ENCODE peak calls at places on chromosomes 4 and X, in five cellular contexts. C is HepG2, M is K562, P is H1, R is GM12878. O is an unnamed sample.
A peak's percentile ranks its signal among the peaks of the same experiment; 100 is the strongest.

GRCh38 chrX:68945603-68946228 is 116.9 kb downstream of the EFNB1 start:
- DNase-seq in C (no peak), R (no peak), M (peak; percentile 34), P (no peak), O (no peak)

GRCh38 chr4:73998040-73999011 is at the start of gene CXCL5:
- DNase-seq in C (no peak), M (no peak), P (peak; percentile 67), R (no peak), O (no peak)

GRCh38 chrX:69179380-69179911 is 14.2 kb upstream of the PJA1 start:
- DNase-seq in M (no peak), P (no peak), R (no peak), C (no peak), O (no peak)

GRCh38 chrX:22081475-22082092 is 49.5 kb downstream of the PHEX start:
- DNase-seq in R (no peak), P (peak; percentile 3), M (peak; percentile 62), C (peak; percentile 18), O (peak; percentile 8)

GRCh38 chr4:102420563-102421221 is 75.4 kb upstream of the SLC39A8 start:
- DNase-seq in C (peak; percentile 7), M (no peak), P (no peak), R (no peak), O (no peak)

GRCh38 chr4:86498560-86499166 is 95.5 kb upstream of the PTPN13 start:
- DNase-seq in R (no peak), P (no peak), M (peak; percentile 42), C (peak; percentile 7), O (peak; percentile 47)

GRCh38 chr4:106210021-106210420 is 106.0 kb downstream of the TBCK start:
- DNase-seq in R (no peak), M (no peak), C (no peak), P (no peak), O (no peak)

GRCh38 chr4:139015948-139016451 is 419 bp downstream of the NOCT start:
- DNase-seq in M (peak; percentile 63), P (no peak), R (no peak), C (peak; percentile 12), O (no peak)

GRCh38 chrX:26922278-26922677 is 540.9 kb downstream of the PPP4R3C start:
- DNase-seq in M (no peak), R (no peak), C (no peak), P (no peak), O (no peak)

GRCh38 chr4:1578968-1579833 is 104.9 kb downstream of the FAM53A start:
- DNase-seq in M (peak; percentile 78), R (no peak), C (no peak), P (no peak), O (peak; percentile 65)

GRCh38 chr4:185534850-185535761 is at the start of gene PDLIM3:
- DNase-seq in P (no peak), R (no peak), M (peak; percentile 51), C (peak; percentile 27), O (peak; percentile 12)

GRCh38 chrX:118976599-118977340 is 2.4 kb downstream of the LONRF3 start:
- DNase-seq in C (no peak), R (no peak), M (peak; percentile 21), P (no peak), O (no peak)

GRCh38 chr4:1323635-1324442 is 23.2 kb upstream of the UVSSA start:
- DNase-seq in M (no peak), R (no peak), P (no peak), C (no peak), O (peak; percentile 63)

GRCh38 chrX:22043872-22044271 is 11.7 kb downstream of the PHEX start:
- DNase-seq in R (no peak), M (no peak), C (no peak), P (no peak), O (no peak)

GRCh38 chr4:83356899-83357661 is 22.4 kb upstream of the HPSE start:
- DNase-seq in P (no peak), C (peak; percentile 76), M (no peak), R (no peak), O (peak; percentile 48)

GRCh38 chr4:58138786-58139185 is 1028.6 kb upstream of the IGFBP7 start:
- DNase-seq in P (no peak), M (no peak), C (no peak), R (no peak), O (no peak)

GRCh38 chr4:27003602-27004238 is 143.1 kb downstream of the STIM2 start:
- DNase-seq in R (no peak), C (no peak), M (no peak), P (no peak), O (no peak)

GRCh38 chr4:70901607-70901983 is 574 bp upstream of the MOB1B start:
- DNase-seq in P (no peak), C (peak; percentile 17), R (no peak), M (no peak), O (no peak)

GRCh38 chr4:70892086-70892769 is 9.9 kb upstream of the MOB1B start:
- DNase-seq in M (peak; percentile 42), P (no peak), C (no peak), R (no peak), O (no peak)

GRCh38 chr4:70893790-70894189 is 8.4 kb upstream of the MOB1B start:
- DNase-seq in C (no peak), R (no peak), P (no peak), M (no peak), O (no peak)

GRCh38 chr4:70895405-70895804 is 6.8 kb upstream of the MOB1B start:
- DNase-seq in C (peak; percentile 26), M (no peak), P (no peak), R (no peak), O (no peak)

GRCh38 chr4:70895846-70896435 is 6.2 kb upstream of the MOB1B start:
- DNase-seq in C (no peak), P (no peak), R (no peak), M (no peak), O (no peak)
- TF ChIP-seq SRF in C (no peak), P (no peak), R (no peak), M (no peak), O (no peak)

GRCh38 chr4:143183513-143184216 is 1.1 kb upstream of the USP38 start:
- DNase-seq in R (no peak), C (no peak), M (peak; percentile 11), P (no peak), O (no peak)
- TF ChIP-seq CEBPB in R (no peak), C (no peak), M (peak; percentile 68), P (no peak), O (no peak)

GRCh38 chrX:16867947-16868346 is 2.2 kb downstream of the RBBP7 start:
- DNase-seq in M (no peak), C (peak; percentile 38), P (no peak), R (no peak), O (no peak)

GRCh38 chrX:16868920-16869319 is 1.2 kb downstream of the RBBP7 start:
- DNase-seq in C (no peak), P (no peak), R (no peak), M (no peak), O (no peak)

GRCh38 chrX:16870095-16870860 is at the start of gene RBBP7:
- DNase-seq in R (peak; percentile 57), C (peak; percentile 78), P (no peak), M (peak; percentile 93), O (peak; percentile 67)

GRCh38 chrX:16870861-16871584 is 861 bp upstream of the RBBP7 start:
- DNase-seq in P (no peak), C (no peak), R (no peak), M (peak; percentile 38), O (no peak)

GRCh38 chrX:16869393-16870094 is 618 bp downstream of the RBBP7 start:
- DNase-seq in P (no peak), C (no peak), R (no peak), M (peak; percentile 67), O (no peak)
- TF ChIP-seq JUND in P (no peak), C (no peak), R (no peak), M (no peak), O (no peak)

GRCh38 chrX:130669233-130669632 is 233.8 kb downstream of the ENOX2 start:
- DNase-seq in P (no peak), R (no peak), C (no peak), M (no peak), O (no peak)
- TF ChIP-seq SRF in P (no peak), R (no peak), C (no peak), M (no peak), O (no peak)

GRCh38 chr4:126888968-126889367 is 743.8 kb upstream of the INTU start:
- DNase-seq in R (no peak), M (no peak), P (no peak), C (no peak), O (no peak)
- TF ChIP-seq CEBPB in R (no peak), M (no peak), P (no peak), C (no peak), O (no peak)

GRCh38 chrX:7444967-7445366 is 297.0 kb upstream of the PUDP start:
- DNase-seq in C (no peak), P (no peak), M (no peak), R (peak; percentile 8), O (no peak)

GRCh38 chrX:7446815-7447214 is 298.9 kb upstream of the PUDP start:
- DNase-seq in R (no peak), P (no peak), M (no peak), C (no peak), O (no peak)

DNA sequence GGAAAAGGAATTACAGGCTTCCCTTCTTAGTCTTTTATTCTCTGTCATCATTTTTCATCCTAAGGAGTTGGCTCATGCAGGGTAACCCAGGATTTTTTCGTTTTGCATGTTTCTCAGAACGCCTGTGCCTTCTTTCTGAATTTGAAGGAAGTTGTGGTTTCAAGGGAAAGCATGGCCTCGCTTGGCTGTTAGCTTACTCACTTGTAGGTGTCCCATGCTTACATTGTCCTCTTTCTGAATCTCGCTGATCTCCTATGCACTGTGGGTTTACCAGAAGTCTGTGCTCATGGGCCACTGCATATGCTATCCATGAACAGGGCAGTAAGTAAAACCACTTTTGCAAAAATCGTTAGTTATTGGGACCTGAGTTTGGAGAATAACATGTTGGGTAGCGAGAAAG is 300.2 kb upstream of the PUDP start:
- DNase-seq in M (no peak), P (no peak), R (no peak), C (no peak), O (no peak)
- TF ChIP-seq JUND in M (no peak), P (no peak), R (no peak), C (no peak), O (no peak)

DNA sequence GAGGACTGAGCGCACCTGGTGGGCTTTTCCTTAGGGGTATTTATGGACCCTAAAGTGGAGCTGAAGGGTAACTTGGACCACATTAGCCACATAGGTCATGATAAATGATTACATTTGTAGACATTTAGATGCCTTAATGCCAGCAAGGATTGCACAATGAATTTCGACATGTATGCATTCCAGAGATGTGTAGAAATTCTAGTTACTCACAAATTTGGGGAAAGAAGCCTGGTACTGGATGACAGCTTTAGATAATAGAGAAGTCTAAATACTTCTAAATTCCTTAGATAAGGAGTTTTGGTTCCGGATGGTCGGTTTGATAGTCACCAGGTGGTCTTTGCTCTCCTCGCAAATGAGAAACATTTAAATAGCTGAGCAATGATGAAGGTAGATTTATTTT is 609.5 kb upstream of the PRKX start:
- DNase-seq in C (no peak), P (no peak), R (no peak), M (no peak), O (no peak)
- TF ChIP-seq SRF in C (no peak), P (no peak), R (no peak), M (no peak), O (no peak)